ENCODE peak calls at places on chromosomes 1 and 21, in seven cellular contexts. Z is foreskin keratinocyte; M is HFFc6; U is colonic mucosa; O is epithelial cell of esophagus; Y is CD8-positive, alpha-beta T cell; W is cardiac muscle cell. B is an unnamed sample.

GRCh38 chr1:234884701-234885100 is 243.9 kb downstream of the TOMM20 start:
- DNase-seq in O (no peak), W (no peak), U (no peak), Y (no peak), Z (no peak), M (no peak), B (no peak)

GRCh38 chr1:81681104-81681503 is 119.6 kb upstream of the ADGRL2 start:
- DNase-seq in M (no peak), O (no peak), Y (no peak), W (no peak), Z (no peak), U (no peak), B (no peak)

GRCh38 chr1:177278626-177279390 is 108.0 kb downstream of the BRINP2 start:
- DNase-seq in W (peak), Y (no peak), U (no peak), M (no peak), Z (peak), O (peak), B (no peak)

GRCh38 chr1:58441699-58442098 is 104.8 kb downstream of the OMA1 start:
- DNase-seq in Y (no peak), W (no peak), O (no peak), Z (no peak), M (no peak), U (no peak), B (no peak)

GRCh38 chr1:77948841-77949424 is 29.9 kb downstream of the FUBP1 start:
- DNase-seq in M (peak), W (peak), O (peak), Y (no peak), Z (peak), U (no peak), B (no peak)

GRCh38 chr1:116268211-116268610 is 104.8 kb upstream of the ATP1A1 start:
- DNase-seq in O (peak), U (peak), M (no peak), W (peak), Z (peak), Y (no peak), B (no peak)

GRCh38 chr1:68358439-68358838 is 91.3 kb downstream of the RPE65 start:
- DNase-seq in M (no peak), Y (no peak), Z (no peak), U (no peak), O (no peak), W (peak), B (no peak)

GRCh38 chr1:117398957-117399356 is 31.7 kb downstream of the MAN1A2 start:
- DNase-seq in M (no peak), O (no peak), W (no peak), U (no peak), Y (no peak), Z (no peak), B (no peak)

GRCh38 chr1:243409284-243409683 is 153.4 kb downstream of the SDCCAG8 start:
- DNase-seq in O (no peak), Y (no peak), Z (no peak), M (no peak), U (no peak), W (peak), B (no peak)

GRCh38 chr1:1051127-1051810 is 22.8 kb downstream of the RNF223 start:
- DNase-seq in W (no peak), Y (no peak), Z (no peak), O (no peak), U (no peak), M (no peak), B (no peak)

GRCh38 chr1:76682152-76682551 is 185.1 kb upstream of the ST6GALNAC5 start:
- DNase-seq in W (no peak), O (no peak), U (no peak), Z (no peak), M (no peak), Y (no peak), B (no peak)

GRCh38 chr1:159163609-159164008 is 7.8 kb upstream of the CADM3 start:
- DNase-seq in O (no peak), Z (no peak), Y (no peak), M (no peak), U (no peak), W (no peak), B (no peak)

GRCh38 chr1:159860456-159860855 is 2.0 kb downstream of the VSIG8 start:
- DNase-seq in Y (no peak), O (no peak), M (peak), U (no peak), W (no peak), Z (no peak), B (no peak)

GRCh38 chr1:158003409-158003805 is 10.0 kb downstream of the KIRREL1 start:
- DNase-seq in Z (no peak), M (peak), Y (no peak), U (no peak), O (no peak), W (peak), B (no peak)

GRCh38 chr1:243234978-243235657 is 20.0 kb downstream of the CEP170 start:
- DNase-seq in Y (no peak), W (peak), U (no peak), Z (no peak), O (no peak), M (peak), B (no peak)

GRCh38 chr1:45177452-45177851 is 29.0 kb downstream of the ZSWIM5 start:
- DNase-seq in Y (no peak), M (no peak), W (peak), Z (no peak), O (peak), U (no peak), B (no peak)

GRCh38 chr1:87820667-87821066 is 492.0 kb downstream of the LMO4 start:
- DNase-seq in W (no peak), Y (no peak), O (no peak), U (no peak), Z (no peak), M (no peak), B (no peak)

GRCh38 chr21:41283211-41283818 is 33.3 kb upstream of the FAM3B start:
- DNase-seq in W (peak), Y (peak), O (peak), M (peak), Z (peak), U (peak), B (peak)

GRCh38 chr21:33561373-33561772 is 18.5 kb downstream of the SON start:
- DNase-seq in Z (no peak), M (no peak), U (no peak), O (no peak), Y (no peak), W (peak), B (no peak)

DNA sequence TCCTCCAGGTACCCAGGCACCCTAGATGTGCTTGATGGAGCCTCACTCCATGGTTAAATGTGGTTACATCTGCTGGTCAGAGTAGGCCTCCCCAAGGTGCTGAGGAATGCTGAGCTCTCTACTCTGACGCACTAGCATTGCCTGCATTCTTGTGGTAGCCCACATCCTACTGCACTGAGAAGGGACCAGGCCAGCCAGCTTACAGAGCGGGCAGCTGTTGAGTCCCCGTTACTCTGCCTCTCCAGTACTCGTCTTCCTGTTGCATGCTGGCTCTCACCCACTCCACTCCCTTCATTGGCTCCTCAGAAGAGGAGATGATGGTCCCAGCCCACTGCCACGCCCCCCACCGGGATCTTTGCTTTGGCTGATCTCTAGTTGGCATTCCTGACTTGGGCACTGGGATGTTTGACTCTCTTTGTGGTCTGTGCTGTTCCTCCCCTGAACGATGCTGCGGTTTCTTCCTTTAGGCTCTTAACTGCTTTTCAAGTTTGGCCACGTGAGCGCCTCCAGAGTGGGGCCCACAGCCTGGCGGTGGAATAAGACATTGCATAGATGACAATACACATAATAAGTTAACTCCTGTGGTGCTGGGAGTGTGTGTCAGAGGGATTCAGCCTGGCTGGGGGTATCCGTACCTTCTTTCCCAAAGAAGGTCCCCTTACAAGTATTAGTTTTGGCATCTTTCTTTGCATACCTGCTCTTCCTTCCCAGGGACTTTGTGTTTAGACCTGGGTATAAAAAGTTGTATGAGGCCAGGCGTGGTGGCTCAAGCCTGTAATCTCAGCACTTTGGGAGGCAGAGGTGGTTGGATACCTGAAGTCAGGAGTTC is 18.6 kb downstream of the AZIN2 start:
- DNase-seq in Y (peak), U (no peak), Z (peak), O (peak), M (peak), W (peak), B (no peak)
- TF ChIP-seq CTCF in Y (peak), U (no peak), Z (peak), O (peak), M (peak), W (peak), B (no peak)

GRCh38 chr1:171758011-171758410 is 16.1 kb upstream of the VAMP4 start:
- DNase-seq in M (no peak), U (no peak), Y (no peak), O (peak), W (no peak), Z (no peak), B (no peak)

GRCh38 chr1:171769171-171769570 is 12.3 kb upstream of the METTL13 start:
- DNase-seq in U (no peak), M (no peak), W (no peak), Z (no peak), O (no peak), Y (no peak), B (no peak)

GRCh38 chr1:171762143-171762563 is 19.3 kb upstream of the METTL13 start:
- DNase-seq in Y (no peak), Z (no peak), W (no peak), M (no peak), O (no peak), U (no peak), B (no peak)

GRCh38 chr1:171769754-171770153 is 11.7 kb upstream of the METTL13 start:
- DNase-seq in Y (no peak), Z (no peak), O (no peak), U (no peak), M (no peak), W (no peak), B (no peak)

DNA sequence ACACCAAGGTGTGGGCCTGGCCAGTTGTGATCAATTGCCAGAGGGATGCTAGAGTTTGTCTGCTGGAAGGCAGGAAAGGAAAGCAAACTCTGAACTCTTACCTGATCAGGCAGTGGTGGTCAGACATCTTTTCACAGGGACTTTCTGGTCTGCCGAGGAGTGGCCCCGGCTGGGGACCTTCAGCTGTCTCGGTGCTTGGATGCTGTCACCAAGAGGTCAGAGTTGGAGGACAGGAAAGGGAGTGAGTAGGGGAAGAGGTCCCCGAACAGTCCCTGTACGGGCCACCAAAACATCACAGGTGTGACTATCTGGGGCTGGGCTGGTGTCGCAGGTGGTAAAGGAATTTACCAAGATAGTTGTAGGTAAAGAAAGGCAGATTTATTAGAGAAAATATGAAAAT is 17.7 kb upstream of the METTL13 start:
- DNase-seq in U (no peak), O (no peak), Z (no peak), Y (no peak), M (no peak), W (no peak), B (no peak)
- TF ChIP-seq CTCF in U (no peak), O (no peak), Z (no peak), Y (no peak), M (no peak), W (no peak), B (no peak)

DNA sequence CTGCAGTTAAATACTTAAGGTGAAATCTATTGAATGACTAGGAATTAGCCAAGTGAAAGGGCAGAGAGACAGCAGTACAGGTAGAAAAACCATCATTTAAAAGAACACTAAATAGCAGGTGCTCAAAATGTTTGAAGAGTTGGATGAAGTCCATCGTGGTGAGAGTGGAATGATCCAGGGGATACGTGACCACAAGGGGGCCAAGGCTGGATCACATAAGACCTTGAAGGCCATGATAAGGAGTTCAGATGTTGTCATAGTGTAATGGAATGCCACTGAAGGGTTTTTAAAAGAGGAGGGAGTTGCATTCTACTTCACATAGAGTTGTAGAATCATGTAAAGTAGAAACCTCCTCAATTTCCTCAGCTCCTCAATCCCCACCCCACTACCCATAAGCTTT is 34.8 kb upstream of the HOOK1 start:
- DNase-seq in M (no peak), W (no peak), O (no peak), Z (no peak), Y (no peak), U (no peak), B (no peak)
- TF ChIP-seq CTCF in M (peak), W (no peak), O (no peak), Z (peak), Y (no peak), U (no peak), B (no peak)

DNA sequence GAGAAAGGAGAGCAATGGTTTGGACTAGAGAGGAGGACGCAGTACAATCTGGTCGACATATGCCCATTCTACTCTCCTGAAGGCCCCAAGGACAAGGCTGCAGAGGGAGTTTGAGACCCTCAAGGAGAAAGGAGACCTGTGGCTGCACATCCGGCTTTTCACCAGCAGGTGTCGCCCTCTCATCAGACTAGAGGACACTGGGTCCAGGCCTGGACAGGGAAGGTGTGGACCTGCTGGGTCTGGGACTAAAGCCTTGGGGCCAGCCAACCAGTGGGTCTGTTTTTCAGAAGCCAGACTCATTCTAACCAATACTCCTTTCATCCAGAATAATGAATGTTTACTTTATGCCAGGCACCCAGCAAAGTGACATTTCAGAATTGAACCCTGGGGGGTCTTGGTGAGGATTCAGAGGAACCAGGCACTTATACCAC is 5.0 kb downstream of the SRARP start:
- DNase-seq in M (peak), O (peak), W (peak), U (peak), Z (no peak), Y (peak), B (peak)
- TF ChIP-seq CTCF in M (peak), O (peak), W (peak), U (peak), Z (peak), Y (peak), B (peak)

DNA sequence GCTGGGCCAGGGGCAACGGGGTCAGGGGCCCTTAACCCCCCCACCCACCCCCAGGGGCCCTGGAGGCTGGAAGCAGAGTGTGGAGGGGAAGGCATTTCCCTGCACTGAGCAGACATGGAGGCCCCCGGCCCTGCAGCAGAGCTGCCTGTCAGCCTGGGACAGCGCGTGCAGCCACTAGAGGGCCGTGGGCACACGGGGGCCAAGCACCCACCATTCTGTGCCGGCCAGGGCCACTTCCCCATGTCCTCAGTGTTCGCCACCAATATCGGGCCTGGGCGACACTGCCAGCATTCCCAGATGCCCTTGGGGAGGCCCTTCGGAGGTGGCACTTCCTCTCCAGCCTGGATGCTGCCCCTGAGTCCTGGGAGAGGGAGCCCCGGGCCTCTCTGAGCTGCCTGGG is 23.2 kb upstream of the ARHGEF16 start:
- DNase-seq in U (no peak), O (no peak), Z (no peak), W (no peak), Y (no peak), M (no peak), B (no peak)
- TF ChIP-seq CTCF in U (no peak), O (no peak), Z (peak), W (peak), Y (no peak), M (peak), B (peak)

GRCh38 chr21:28069446-28069845 is 923.2 kb downstream of the LTN1 start:
- DNase-seq in U (no peak), Z (no peak), O (peak), W (peak), Y (no peak), M (no peak), B (no peak)
- TF ChIP-seq CTCF in U (no peak), Z (no peak), O (no peak), W (no peak), Y (no peak), M (no peak), B (no peak)